ENCODE peak calls at places on chromosomes 16 and 17, in nine cellular contexts. Z, D, T, V, K, B, I, C and N are unnamed samples.

GRCh38 chr16:29674188-29674587 is 4.8 kb upstream of the QPRT start:
- DNase-seq in I (no peak), B (peak), V (no peak), T (peak), C (peak), Z (peak), K (no peak), D (no peak), N (no peak)

GRCh38 chr16:67857547-67858233 is 10.2 kb upstream of the CENPT start:
- DNase-seq in V (peak), K (peak), B (peak), D (no peak), C (peak), I (no peak), T (peak), Z (no peak), N (no peak)

GRCh38 chr17:44308865-44309264 is 464 bp downstream of the RUNDC3A start:
- DNase-seq in C (no peak), Z (peak), V (no peak), D (peak), B (no peak), K (no peak), T (no peak), I (no peak), N (no peak)

GRCh38 chr16:4283939-4284338 is 11.1 kb upstream of the TFAP4 start:
- DNase-seq in B (no peak), K (peak), D (no peak), T (peak), V (peak), Z (no peak), I (no peak), C (no peak), N (no peak)

GRCh38 chr16:70254095-70254964 is 2.6 kb upstream of the EXOSC6 start:
- DNase-seq in V (no peak), T (no peak), I (no peak), D (no peak), C (no peak), B (no peak), Z (no peak), K (no peak), N (no peak)

GRCh38 chr16:50721549-50722409 is 20.1 kb upstream of the CYLD start:
- DNase-seq in I (no peak), B (no peak), D (no peak), C (no peak), Z (no peak), K (no peak), V (no peak), T (no peak), N (no peak)

GRCh38 chr17:78038748-78039288 is 80.3 kb downstream of the TNRC6C start:
- DNase-seq in I (no peak), V (no peak), B (no peak), K (no peak), D (peak), T (no peak), C (no peak), Z (no peak), N (no peak)

GRCh38 chr17:83057793-83058477 is 21.5 kb upstream of the METRNL start:
- DNase-seq in V (no peak), D (no peak), Z (no peak), I (no peak), B (no peak), C (no peak), K (no peak), T (no peak), N (no peak)

GRCh38 chr16:19765860-19766553 is 47.9 kb downstream of the IQCK start:
- DNase-seq in C (peak), V (no peak), I (no peak), K (no peak), T (no peak), B (no peak), Z (peak), D (no peak), N (no peak)

GRCh38 chr17:50114849-50115357 is 15.1 kb downstream of the SAMD14 start:
- DNase-seq in B (no peak), V (peak), Z (no peak), I (no peak), T (peak), C (peak), K (peak), D (peak), N (no peak)

GRCh38 chr17:56707312-56708219 is 114.1 kb downstream of the NOG start:
- DNase-seq in V (no peak), D (no peak), Z (no peak), C (peak), B (no peak), T (no peak), I (no peak), K (peak), N (no peak)

GRCh38 chr17:21174719-21175118 is 39.2 kb downstream of the TMEM11 start:
- DNase-seq in D (no peak), V (peak), B (no peak), K (no peak), T (peak), Z (no peak), C (peak), I (no peak), N (no peak)

GRCh38 chr16:62036101-62036806 is at the start of gene CDH8:
- DNase-seq in C (no peak), K (no peak), V (no peak), Z (no peak), I (no peak), D (no peak), T (no peak), B (no peak), N (no peak)

GRCh38 chr17:82238562-82239201 is 9.8 kb downstream of the SLC16A3 start:
- DNase-seq in V (peak), Z (peak), T (peak), D (no peak), K (peak), C (peak), B (no peak), I (peak), N (no peak)

GRCh38 chr17:33328129-33328528 is 35.0 kb upstream of the ASIC2 start:
- DNase-seq in Z (no peak), I (no peak), D (no peak), V (no peak), C (peak), B (no peak), T (peak), K (no peak), N (no peak)

GRCh38 chr17:1755993-1756306 is 5.9 kb upstream of the SERPINF1 start:
- DNase-seq in K (no peak), T (no peak), Z (no peak), I (no peak), C (no peak), D (no peak), B (no peak), V (no peak), N (no peak)

GRCh38 chr17:33016920-33017319 is 25.3 kb downstream of the SPACA3 start:
- DNase-seq in K (no peak), Z (no peak), V (no peak), I (no peak), B (no peak), T (no peak), C (no peak), D (no peak), N (no peak)

GRCh38 chr16:841455-842060 is 41.0 kb upstream of the GNG13 start:
- DNase-seq in C (no peak), Z (no peak), T (no peak), B (no peak), V (no peak), I (no peak), D (no peak), K (no peak), N (no peak)

GRCh38 chr17:75549246-75550138 is 24.0 kb downstream of the LLGL2 start:
- DNase-seq in K (no peak), V (no peak), T (no peak), C (no peak), I (no peak), B (no peak), Z (no peak), D (no peak), N (peak)

GRCh38 chr16:56193951-56194726 is 2.9 kb downstream of the GNAO1 start:
- DNase-seq in T (peak), D (peak), I (peak), C (peak), Z (peak), K (peak), B (peak), V (peak), N (peak)

GRCh38 chr16:65698943-65699342 is 577.1 kb upstream of the CDH11 start:
- DNase-seq in I (no peak), Z (no peak), D (no peak), T (peak), K (peak), C (peak), V (no peak), B (no peak), N (no peak)

GRCh38 chr17:562174-562573 is 152.5 kb downstream of the VPS53 start:
- DNase-seq in C (peak), I (no peak), D (no peak), T (no peak), V (no peak), K (no peak), Z (no peak), B (no peak), N (no peak)

GRCh38 chr16:54806378-54806777 is 124.3 kb upstream of the IRX5 start:
- DNase-seq in K (no peak), T (no peak), D (no peak), C (no peak), Z (no peak), V (no peak), B (no peak), I (no peak), N (no peak)

GRCh38 chr17:42675984-42676423 is 790 bp downstream of the PLEKHH3 start:
- DNase-seq in D (no peak), T (peak), I (no peak), V (peak), B (no peak), Z (no peak), K (no peak), C (peak), N (no peak)

GRCh38 chr17:55056530-55056929 is 88.0 kb downstream of the STXBP4 start:
- DNase-seq in K (peak), C (no peak), B (peak), Z (no peak), V (no peak), T (no peak), D (peak), I (no peak), N (peak)